ENCODE peak calls at places on chromosomes 6 and 20, in six cellular contexts. I is upper lobe of right lung, M is fibroblast of the aortic adventitia, J is psoas muscle, W is foreskin fibroblast, T is AG09309. K is an unnamed sample.
A peak's percentile ranks its signal among the peaks of the same experiment; 100 is the strongest.

GRCh38 chr6:137819740-137820139 is 47.3 kb upstream of the TNFAIP3 start:
- DNase-seq in I (no peak), M (no peak), J (no peak), W (no peak), T (no peak), K (no peak)

GRCh38 chr20:36102809-36103596 is 51.5 kb upstream of the EPB41L1 start:
- DNase-seq in I (no peak), M (no peak), J (no peak), W (no peak), T (no peak), K (no peak)

GRCh38 chr6:170375661-170376060 is 69.1 kb downstream of the FAM120B start:
- DNase-seq in I (no peak), M (no peak), J (no peak), W (no peak), T (no peak), K (no peak)

GRCh38 chr6:335572-335971 is 43.3 kb downstream of the DUSP22 start:
- DNase-seq in I (no peak), M (no peak), J (no peak), W (no peak), T (no peak), K (no peak)

GRCh38 chr6:10951675-10952282 is 64.9 kb downstream of the SYCP2L start:
- DNase-seq in I (no peak), M (peak; percentile 71), J (no peak), W (peak; percentile 20), T (peak; percentile 27), K (peak; percentile 58)

GRCh38 chr6:106997392-106998257 is 23.1 kb upstream of the CD24 start:
- DNase-seq in I (peak; percentile 67), M (peak; percentile 62), J (no peak), W (peak; percentile 45), T (peak; percentile 17), K (peak; percentile 31)

GRCh38 chr6:42783876-42784738 is 2.3 kb downstream of the BICRAL start:
- DNase-seq in I (no peak), M (peak; percentile 50), J (no peak), W (no peak), T (no peak), K (no peak)

GRCh38 chr6:50087231-50087954 is 37.7 kb upstream of the DEFB112 start:
- DNase-seq in I (no peak), M (peak; percentile 8), J (no peak), W (peak; percentile 57), T (no peak), K (no peak)

GRCh38 chr6:140073456-140073855 is 699.0 kb upstream of the CITED2 start:
- DNase-seq in I (no peak), M (peak; percentile 61), J (no peak), W (peak; percentile 74), T (no peak), K (no peak)

GRCh38 chr6:10837692-10837996 is 695 bp downstream of the MAK start:
- DNase-seq in I (no peak), M (peak; percentile 9), J (no peak), W (no peak), T (no peak), K (no peak)

GRCh38 chr6:4358414-4359107 is 223.2 kb upstream of the ECI2 start:
- DNase-seq in I (peak; percentile 72), M (peak; percentile 100), J (peak; percentile 97), W (peak; percentile 100), T (peak; percentile 99), K (peak; percentile 98)

GRCh38 chr20:17107127-17107526 is 119.7 kb upstream of the PCSK2 start:
- DNase-seq in I (no peak), M (no peak), J (no peak), W (no peak), T (no peak), K (no peak)

GRCh38 chr20:63169731-63170130 is 46.2 kb downstream of the YTHDF1 start:
- DNase-seq in I (no peak), M (no peak), J (no peak), W (no peak), T (no peak), K (no peak)

GRCh38 chr20:57047281-57048026 is 219.0 kb downstream of the BMP7 start:
- DNase-seq in I (peak; percentile 45), M (no peak), J (no peak), W (no peak), T (no peak), K (no peak)

GRCh38 chr6:117304446-117304845 is 39.1 kb downstream of the VGLL2 start:
- DNase-seq in I (no peak), M (no peak), J (no peak), W (no peak), T (no peak), K (no peak)

GRCh38 chr20:22523499-22524392 is 60.6 kb downstream of the FOXA2 start:
- DNase-seq in I (no peak), M (no peak), J (no peak), W (no peak), T (no peak), K (no peak)

GRCh38 chr6:56875961-56876360 is 78.9 kb upstream of the BEND6 start:
- DNase-seq in I (no peak), M (no peak), J (no peak), W (no peak), T (no peak), K (no peak)

GRCh38 chr6:136775548-136775947 is 16.7 kb downstream of the MAP3K5 start:
- DNase-seq in I (no peak), M (no peak), J (no peak), W (no peak), T (peak; percentile 77), K (no peak)

GRCh38 chr6:45500924-45501816 is 123.4 kb upstream of the SUPT3H start:
- DNase-seq in I (no peak), M (no peak), J (no peak), W (no peak), T (no peak), K (no peak)

GRCh38 chr6:151007069-151007468 is 141.6 kb downstream of the MTHFD1L start:
- DNase-seq in I (no peak), M (no peak), J (no peak), W (no peak), T (no peak), K (no peak)

GRCh38 chr20:61998343-61999121 is 67.1 kb downstream of the TAF4 start:
- DNase-seq in I (no peak), M (no peak), J (peak; percentile 33), W (no peak), T (no peak), K (no peak)

GRCh38 chr20:53547664-53548239 is 45.9 kb downstream of the ZNF217 start:
- DNase-seq in I (no peak), M (peak; percentile 81), J (no peak), W (peak; percentile 37), T (peak; percentile 35), K (peak; percentile 30)

GRCh38 chr6:55943329-55943728 is 67.9 kb upstream of the BMP5 start:
- DNase-seq in I (no peak), M (peak; percentile 63), J (no peak), W (peak; percentile 18), T (peak; percentile 10), K (no peak)

GRCh38 chr6:20626165-20626564 is 91.9 kb downstream of the CDKAL1 start:
- DNase-seq in I (no peak), M (no peak), J (no peak), W (no peak), T (no peak), K (no peak)

DNA sequence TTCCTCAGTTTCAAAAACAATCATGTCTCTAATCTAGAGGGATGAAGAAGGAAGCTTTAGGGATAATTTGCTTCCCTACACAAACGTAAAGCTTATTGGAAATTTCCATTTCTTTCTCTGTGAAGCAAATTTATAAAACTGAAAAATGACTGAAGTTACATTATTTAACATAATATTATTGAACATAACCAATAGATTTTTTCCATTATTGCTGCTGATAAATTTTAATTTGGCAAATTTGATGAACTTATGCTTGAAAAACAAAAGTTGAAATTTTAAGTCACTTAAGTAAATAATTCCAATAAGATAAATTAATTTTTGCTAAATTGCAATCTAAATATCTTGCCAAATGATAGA is 140.9 kb downstream of the GMDS start:
- DNase-seq in I (no peak), M (no peak), J (no peak), W (no peak), T (no peak), K (no peak)
- TF ChIP-seq CTCF in I (no peak), M (no peak), J (no peak), W (no peak), T (no peak), K (no peak)

DNA sequence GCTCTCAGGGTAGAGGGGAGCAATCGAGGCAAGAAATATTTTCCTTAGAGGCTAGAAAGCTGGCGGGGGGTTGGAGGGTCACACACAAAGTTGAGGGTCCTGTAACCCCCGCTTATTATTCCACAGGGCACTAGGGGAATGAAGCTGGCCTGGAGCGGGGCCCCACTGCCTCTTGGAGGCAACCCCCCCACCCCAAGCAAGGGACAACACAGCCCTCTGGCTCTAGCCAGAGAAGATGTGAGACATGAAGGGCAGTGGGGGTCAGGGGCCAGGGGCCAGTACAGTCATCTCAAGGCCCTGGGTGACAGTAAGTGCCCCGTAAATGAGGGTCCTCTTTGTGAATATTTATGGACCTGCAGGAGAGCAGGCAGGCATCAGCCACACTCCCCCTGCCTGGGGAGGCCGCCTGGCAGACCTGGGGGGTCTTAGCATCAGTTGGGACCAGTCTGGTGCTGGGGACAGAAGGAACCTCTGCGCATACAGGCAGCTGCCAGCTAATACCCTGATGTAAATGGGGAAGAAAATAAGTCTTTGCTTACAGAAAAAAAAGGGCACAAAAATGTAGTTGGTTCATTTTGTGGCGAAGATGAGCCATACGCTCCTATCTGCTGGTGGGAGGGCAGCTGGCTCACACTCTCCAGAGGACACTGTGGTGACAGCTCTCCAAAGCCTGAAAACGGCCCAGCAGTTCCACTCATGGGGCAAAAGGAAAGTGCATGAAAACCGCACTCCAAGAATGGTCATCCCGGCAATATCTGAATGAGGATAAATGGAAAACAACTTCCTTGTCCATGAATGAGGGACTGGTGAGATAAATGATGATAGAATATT is 21.9 kb downstream of the SPATA2 start:
- DNase-seq in I (no peak), M (no peak), J (no peak), W (no peak), T (no peak), K (no peak)
- H3K4me3 ChIP-seq in I (peak overlapping the region; percentile 19), M (no peak overlapping the region), J (no peak overlapping the region), W (no peak overlapping the region), T (no peak overlapping the region), K (no peak overlapping the region)

GRCh38 chr6:8195040-8195713 is 92.8 kb upstream of the EEF1E1 start:
- DNase-seq in I (no peak), M (no peak), J (no peak), W (no peak), T (no peak), K (no peak)
- TF ChIP-seq CTCF in I (no peak), M (no peak), J (no peak), W (no peak), T (no peak), K (no peak)

DNA sequence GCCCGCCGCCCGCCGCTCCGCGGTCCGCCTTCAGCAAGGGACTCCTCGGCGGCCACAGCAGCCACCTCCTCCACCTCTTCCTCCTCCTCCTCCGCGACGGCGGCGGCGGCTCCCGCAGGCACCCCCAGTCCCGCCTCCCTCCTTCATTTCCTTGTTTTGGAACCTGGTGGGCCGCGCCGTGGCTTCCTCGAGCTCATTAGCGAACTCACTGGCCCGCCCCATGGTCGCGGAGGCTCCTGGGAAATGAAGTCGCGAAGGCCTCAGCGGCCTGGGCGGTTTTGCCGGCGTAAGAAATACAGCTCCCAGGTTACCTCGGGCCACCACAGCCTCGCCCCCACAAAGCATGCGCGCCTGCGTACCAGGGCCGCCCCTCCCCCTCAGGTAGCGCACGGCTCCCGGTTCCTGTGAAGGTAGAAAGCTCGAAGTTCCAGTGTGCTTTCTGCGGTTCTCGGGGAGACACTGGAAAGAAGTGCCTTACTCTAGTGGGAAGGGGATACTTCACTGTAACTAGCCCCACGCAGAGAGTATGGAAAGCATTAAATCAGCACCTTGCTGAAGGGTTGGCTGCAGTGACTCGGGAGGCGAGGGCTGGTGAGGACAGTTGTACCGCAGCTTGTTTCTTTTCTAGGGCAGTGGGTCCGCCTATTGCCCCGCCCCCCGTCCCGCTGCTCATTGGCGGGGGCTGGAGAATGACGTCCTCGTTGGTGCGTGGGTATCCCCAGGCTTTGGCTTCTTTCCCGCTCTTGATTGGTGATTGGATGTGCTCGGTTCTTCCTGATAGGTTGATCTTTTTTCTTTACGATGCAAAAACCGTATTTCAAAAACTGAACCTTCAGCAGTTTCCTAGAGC is at the start of gene CDK19:
- DNase-seq in I (peak; percentile 99), M (peak; percentile 96), J (peak; percentile 99), W (peak; percentile 99), T (peak; percentile 90), K (peak; percentile 99)
- H3K4me3 ChIP-seq in I (peak within 1 kb of the TSS; percentile 97), M (peak within 1 kb of the TSS; percentile 92), J (peak within 1 kb of the TSS; percentile 90), W (peak within 1 kb of the TSS; percentile 89), T (peak within 1 kb of the TSS; percentile 65), K (peak within 1 kb of the TSS; percentile 85)